ENCODE peak calls at places on chromosomes 16 and 17, in eight cellular contexts. X is hippocampal formation; A is activated CD4-positive, alpha-beta T cell treated with anti-CD3 and anti-CD28 coated beads, Interleukin-2, amount 10 ng/mL, durations not matched to agents 7 days and 5 days; G is stimulated activated CD8-positive, alpha-beta memory T cell treated with anti-CD3 and anti-CD28 coated beads, Interleukin-4, amount 100 ng/mL, for 1 hour; H is activated naive CD4-positive, alpha-beta T cell; L is NCI-H774; B is stimulated activated naive CD8-positive, alpha-beta T cell treated with anti-CD3 and anti-CD28 coated beads, Interleukin-15, amount 100 ng/mL, for 72 hours; S is A673. I is an unnamed sample.

GRCh38 chr17:5757306-5757907 is 173.1 kb upstream of the NLRP1 start:
- DNase-seq in A (no peak), B (no peak), X (no peak), G (no peak), L (no peak), S (no peak), H (no peak), I (no peak)

GRCh38 chr17:8954339-8954738 is 11.2 kb downstream of the PIK3R5 start:
- DNase-seq in G (no peak), A (peak; percentile 85), L (no peak), X (no peak), S (peak; percentile 60), H (peak; percentile 58), B (peak; percentile 78), I (no peak)

GRCh38 chr17:81400154-81400938 is 5.1 kb downstream of the BAHCC1 start:
- DNase-seq in B (no peak), A (no peak), H (no peak), X (peak; percentile 45), G (no peak), S (peak; percentile 92), L (no peak), I (peak; percentile 71)

GRCh38 chr16:30149250-30149885 is 26.3 kb upstream of the MAPK3 start:
- DNase-seq in A (no peak), B (no peak), S (no peak), H (no peak), X (no peak), L (no peak), G (no peak), I (no peak)

GRCh38 chr17:48026503-48027321 is 10.9 kb downstream of the COPZ2 start:
- DNase-seq in X (peak; percentile 82), S (peak; percentile 88), A (peak; percentile 79), B (peak; percentile 80), G (no peak), L (peak; percentile 94), H (peak; percentile 52), I (peak; percentile 93)

GRCh38 chr17:49973271-49973615 is 4.3 kb downstream of the DLX4 start:
- DNase-seq in G (no peak), H (no peak), B (no peak), L (no peak), X (no peak), A (no peak), S (no peak), I (no peak)

GRCh38 chr16:29226782-29227181 is 179.7 kb downstream of the NPIPB11 start:
- DNase-seq in S (no peak), X (no peak), B (no peak), A (no peak), L (no peak), G (no peak), H (no peak), I (no peak)

GRCh38 chr16:9139965-9140364 is 48.5 kb downstream of the HAPSTR1 start:
- DNase-seq in G (no peak), S (peak; percentile 78), A (no peak), B (no peak), L (no peak), X (no peak), H (no peak), I (peak; percentile 41)

GRCh38 chr16:11251525-11252481 is 4.2 kb downstream of the SOCS1 start:
- DNase-seq in B (peak; percentile 88), H (peak; percentile 76), X (no peak), L (no peak), S (no peak), A (peak; percentile 83), G (peak; percentile 45), I (peak; percentile 44)

GRCh38 chr16:68607443-68607842 is 37.7 kb upstream of the CDH3 start:
- DNase-seq in G (no peak), H (no peak), S (no peak), B (no peak), X (no peak), L (no peak), A (no peak), I (no peak)

GRCh38 chr16:70685061-70685937 is 554 bp downstream of the MTSS2 start:
- DNase-seq in H (no peak), L (no peak), B (no peak), S (peak; percentile 42), X (no peak), G (no peak), A (no peak), I (no peak)

GRCh38 chr17:27793168-27793905 is 7.0 kb downstream of the NOS2 start:
- DNase-seq in G (no peak), S (peak; percentile 51), A (no peak), X (no peak), H (no peak), L (peak; percentile 3), B (no peak), I (peak; percentile 13)

GRCh38 chr17:64385187-64386083 is 5.2 kb downstream of the PECAM1 start:
- DNase-seq in G (peak; percentile 44), H (no peak), B (peak; percentile 85), S (peak; percentile 33), L (no peak), X (no peak), A (no peak), I (peak; percentile 92)

GRCh38 chr17:19341211-19341631 is 21.3 kb downstream of the B9D1 start:
- DNase-seq in S (no peak), L (no peak), G (no peak), B (no peak), X (no peak), A (no peak), H (no peak), I (no peak)

GRCh38 chr17:48181653-48182052 is 74.1 kb downstream of the SNX11 start:
- DNase-seq in H (no peak), G (no peak), B (no peak), X (no peak), S (peak; percentile 65), A (no peak), L (peak; percentile 71), I (peak; percentile 36)

GRCh38 chr16:12096162-12096781 is 119.7 kb downstream of the SNX29 start:
- DNase-seq in G (no peak), B (no peak), H (no peak), S (no peak), L (no peak), A (no peak), X (peak; percentile 25), I (no peak)

GRCh38 chr16:13919330-13919682 is 648 bp upstream of the ERCC4 start:
- DNase-seq in X (peak; percentile 47), H (no peak), A (peak; percentile 23), B (no peak), S (peak; percentile 62), L (peak; percentile 46), G (no peak), I (peak; percentile 69)

GRCh38 chr17:15957206-15957605 is 12.3 kb downstream of the ADORA2B start:
- DNase-seq in X (no peak), B (peak; percentile 58), L (no peak), H (no peak), G (no peak), S (no peak), A (no peak), I (no peak)

GRCh38 chr16:30562021-30562420 is 3.8 kb upstream of the ZNF764 start:
- DNase-seq in L (no peak), X (no peak), A (no peak), H (no peak), B (no peak), G (no peak), S (no peak), I (no peak)

GRCh38 chr17:56112086-56112485 is 41.2 kb upstream of the ANKFN1 start:
- DNase-seq in H (no peak), S (no peak), L (no peak), B (no peak), X (no peak), G (no peak), A (no peak), I (no peak)

GRCh38 chr16:74700206-74701040 is at the start of gene MLKL:
- DNase-seq in X (no peak), A (peak; percentile 56), G (peak; percentile 29), S (peak; percentile 62), L (no peak), B (peak; percentile 71), H (peak; percentile 15), I (peak; percentile 60)

GRCh38 chr16:16021988-16022682 is 72.7 kb downstream of the ABCC1 start:
- DNase-seq in S (peak; percentile 70), L (peak; percentile 12), X (peak; percentile 30), A (no peak), G (no peak), H (no peak), B (no peak), I (peak; percentile 96)

GRCh38 chr16:79336437-79337229 is 263.9 kb downstream of the MAF start:
- DNase-seq in X (no peak), S (no peak), H (no peak), A (no peak), L (no peak), G (no peak), B (no peak), I (no peak)

GRCh38 chr16:30488764-30489595 is 16.4 kb downstream of the ITGAL start:
- DNase-seq in S (no peak), G (no peak), X (no peak), A (no peak), L (no peak), B (no peak), H (no peak), I (no peak)

GRCh38 chr16:1933097-1933661 is 9.8 kb downstream of the MSRB1 start:
- DNase-seq in A (no peak), L (no peak), S (no peak), G (no peak), H (no peak), X (no peak), B (no peak), I (no peak)

GRCh38 chr16:56776562-56776961 is 46.6 kb downstream of the NUP93 start:
- DNase-seq in X (no peak), H (no peak), A (no peak), L (no peak), G (no peak), B (no peak), S (peak; percentile 79), I (peak; percentile 76)

GRCh38 chr17:40265337-40265736 is 22.3 kb upstream of the CDC6 start:
- DNase-seq in X (no peak), S (no peak), L (no peak), A (no peak), H (no peak), B (no peak), G (no peak), I (no peak)

GRCh38 chr17:74527081-74527480 is 4.2 kb downstream of the CD300LB start:
- DNase-seq in L (no peak), B (peak; percentile 7), A (no peak), X (no peak), S (no peak), H (no peak), G (no peak), I (no peak)

I was measured in cardiac fibroblast.